ENCODE peak calls at places on chromosomes 6 and 20, in four cellular contexts. Z is lung, W is upper lobe of right lung, U is ascending aorta. E is an unnamed sample.

GRCh38 chr6:150528648-150529285 is 70.9 kb upstream of the PLEKHG1 start:
- DNase-seq in Z (no peak), W (no peak), U (no peak), E (no peak)

GRCh38 chr6:2725999-2726567 is 24.6 kb downstream of the MYLK4 start:
- DNase-seq in Z (no peak), W (no peak), U (no peak), E (peak; percentile 83)

GRCh38 chr6:45699663-45700062 is 316.0 kb downstream of the CLIC5 start:
- DNase-seq in Z (no peak), W (no peak), U (no peak), E (no peak)

GRCh38 chr20:15867899-15868298 is 705.3 kb downstream of the KIF16B start:
- DNase-seq in Z (no peak), W (no peak), U (no peak), E (no peak)

GRCh38 chr6:134984821-134985220 is 34.9 kb upstream of the ALDH8A1 start:
- DNase-seq in Z (no peak), W (no peak), U (no peak), E (no peak)

GRCh38 chr6:81820979-81821378 is 68.5 kb upstream of the TENT5A start:
- DNase-seq in Z (no peak), W (no peak), U (no peak), E (no peak)

GRCh38 chr6:164008902-164009301 is 594.4 kb downstream of the QKI start:
- DNase-seq in Z (no peak), W (no peak), U (no peak), E (no peak)

GRCh38 chr6:161168281-161168891 is 105.5 kb downstream of the AGPAT4 start:
- DNase-seq in Z (no peak), W (no peak), U (no peak), E (no peak)

GRCh38 chr20:19903168-19903676 is 113.9 kb upstream of the NAA20 start:
- DNase-seq in Z (peak; percentile 39), W (no peak), U (no peak), E (peak; percentile 77)

GRCh38 chr20:5528719-5529256 is 212.0 kb upstream of the PROKR2 start:
- DNase-seq in Z (peak; percentile 77), W (no peak), U (peak; percentile 85), E (peak; percentile 71)
- TF ChIP-seq CTCF in Z (peak; percentile 93), W (peak; percentile 79), U (peak; percentile 65), E (peak; percentile 66)

GRCh38 chr6:138287144-138287955 is 69.1 kb upstream of the PBOV1 start:
- DNase-seq in Z (peak; percentile 67), W (no peak), U (no peak), E (no peak)
- TF ChIP-seq CTCF in Z (peak; percentile 29), W (peak; percentile 67), U (peak; percentile 31), E (peak; percentile 47)

GRCh38 chr6:159110013-159110412 is 59.2 kb upstream of the FNDC1 start:
- DNase-seq in Z (peak; percentile 47), W (no peak), U (no peak), E (no peak)
- TF ChIP-seq CTCF in Z (peak; percentile 35), W (peak; percentile 60), U (peak; percentile 13), E (peak; percentile 92)

GRCh38 chr6:141677598-141678211 is 455.0 kb upstream of the GJE1 start:
- DNase-seq in Z (no peak), W (no peak), U (no peak), E (no peak)

DNA sequence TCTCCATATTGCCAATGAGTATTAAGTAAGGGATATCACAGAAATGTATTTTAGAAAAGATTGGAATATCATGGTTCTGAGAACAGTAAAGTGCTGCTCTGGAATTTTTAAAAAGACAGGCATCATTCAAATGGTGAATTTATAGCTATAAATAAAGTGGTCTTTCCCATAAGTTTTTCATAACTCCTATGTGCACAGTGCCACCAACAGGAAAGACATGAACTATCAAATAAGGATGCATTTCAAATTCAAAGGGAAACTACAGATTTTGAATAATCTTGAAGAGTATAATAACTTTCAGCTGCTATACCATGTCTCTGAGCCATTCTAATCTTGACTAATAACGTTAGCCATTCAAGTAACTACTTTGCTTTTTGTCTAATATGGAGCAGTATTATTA is 456.8 kb upstream of the GJE1 start:
- DNase-seq in Z (no peak), W (no peak), U (no peak), E (no peak)
- TF ChIP-seq CTCF in Z (no peak), W (peak; percentile 15), U (no peak), E (no peak)

E was measured in CD14-positive monocyte.